ENCODE peak calls at places on chromosome 12, in seven cellular contexts. One of them, this sample, is unnamed.

GRCh38 chr12:101027200-101027599 is 182.8 kb downstream of the SLC5A8 start:
- DNase-seq in fibroblast of lung: no peak
- DNase-seq in AG09309: no peak
- DNase-seq in MM.1S: no peak
- DNase-seq in A549: no peak
- DNase-seq in OCI-LY7: no peak
- DNase-seq in GM23248: no peak
- DNase-seq in this sample: no peak

GRCh38 chr12:6866163-6866919 is 990 bp upstream of the TPI1 start:
- DNase-seq in A549: no peak
- DNase-seq in MM.1S: no peak
- DNase-seq in AG09309: no peak
- DNase-seq in GM23248: no peak
- DNase-seq in OCI-LY7: no peak
- DNase-seq in fibroblast of lung: no peak
- DNase-seq in this sample: no peak

GRCh38 chr12:109053382-109054123 is 1.2 kb downstream of the USP30 start:
- DNase-seq in fibroblast of lung: no peak
- DNase-seq in A549: no peak
- DNase-seq in MM.1S: peak
- DNase-seq in OCI-LY7: peak
- DNase-seq in GM23248: peak
- DNase-seq in AG09309: no peak
- DNase-seq in this sample: no peak

GRCh38 chr12:50520808-50521207 is 16.0 kb downstream of the DIP2B start:
- DNase-seq in A549: no peak
- DNase-seq in MM.1S: no peak
- DNase-seq in fibroblast of lung: no peak
- DNase-seq in GM23248: no peak
- DNase-seq in AG09309: no peak
- DNase-seq in OCI-LY7: no peak
- DNase-seq in this sample: no peak

GRCh38 chr12:108792361-108793292 is 61.3 kb upstream of the CORO1C start:
- DNase-seq in GM23248: peak
- DNase-seq in OCI-LY7: no peak
- DNase-seq in AG09309: no peak
- DNase-seq in A549: no peak
- DNase-seq in fibroblast of lung: no peak
- DNase-seq in MM.1S: no peak
- DNase-seq in this sample: no peak

GRCh38 chr12:93002278-93003054 is 73.4 kb upstream of the EEA1 start:
- DNase-seq in MM.1S: no peak
- DNase-seq in fibroblast of lung: peak
- DNase-seq in AG09309: peak
- DNase-seq in OCI-LY7: no peak
- DNase-seq in A549: no peak
- DNase-seq in GM23248: peak
- DNase-seq in this sample: peak

GRCh38 chr12:49881400-49882247 is 22.1 kb downstream of the FAIM2 start:
- DNase-seq in MM.1S: no peak
- DNase-seq in OCI-LY7: no peak
- DNase-seq in GM23248: no peak
- DNase-seq in AG09309: no peak
- DNase-seq in fibroblast of lung: no peak
- DNase-seq in A549: no peak
- DNase-seq in this sample: no peak

GRCh38 chr12:46944771-46945170 is 119.0 kb upstream of the SLC38A4 start:
- DNase-seq in AG09309: no peak
- DNase-seq in OCI-LY7: no peak
- DNase-seq in fibroblast of lung: no peak
- DNase-seq in GM23248: peak
- DNase-seq in A549: no peak
- DNase-seq in MM.1S: no peak
- DNase-seq in this sample: no peak

GRCh38 chr12:106127289-106128126 is 11.2 kb downstream of the NUAK1 start:
- DNase-seq in MM.1S: no peak
- DNase-seq in A549: peak
- DNase-seq in fibroblast of lung: no peak
- DNase-seq in OCI-LY7: no peak
- DNase-seq in GM23248: peak
- DNase-seq in AG09309: no peak
- DNase-seq in this sample: no peak

GRCh38 chr12:109727039-109727723 is 13.6 kb downstream of the FAM222A start:
- DNase-seq in GM23248: no peak
- DNase-seq in OCI-LY7: no peak
- DNase-seq in AG09309: no peak
- DNase-seq in A549: no peak
- DNase-seq in fibroblast of lung: no peak
- DNase-seq in MM.1S: no peak
- DNase-seq in this sample: no peak

GRCh38 chr12:52879394-52880351 is 25.2 kb downstream of the KRT8 start:
- DNase-seq in OCI-LY7: peak
- DNase-seq in AG09309: peak
- DNase-seq in fibroblast of lung: peak
- DNase-seq in A549: peak
- DNase-seq in GM23248: peak
- DNase-seq in MM.1S: peak
- DNase-seq in this sample: peak
- H3K4me3 ChIP-seq in OCI-LY7: no peak
- H3K4me3 ChIP-seq in AG09309: peak
- H3K4me3 ChIP-seq in fibroblast of lung: no peak
- H3K4me3 ChIP-seq in A549: peak
- H3K4me3 ChIP-seq in GM23248: peak
- H3K4me3 ChIP-seq in MM.1S: peak
- H3K4me3 ChIP-seq in this sample: no peak

GRCh38 chr12:29033519-29033918 is 115.6 kb upstream of the FAR2 start:
- DNase-seq in A549: no peak
- DNase-seq in fibroblast of lung: no peak
- DNase-seq in AG09309: no peak
- DNase-seq in MM.1S: no peak
- DNase-seq in GM23248: no peak
- DNase-seq in OCI-LY7: no peak
- DNase-seq in this sample: no peak
- H3K4me3 ChIP-seq in A549: no peak
- H3K4me3 ChIP-seq in fibroblast of lung: no peak
- H3K4me3 ChIP-seq in AG09309: no peak
- H3K4me3 ChIP-seq in MM.1S: no peak
- H3K4me3 ChIP-seq in GM23248: no peak
- H3K4me3 ChIP-seq in OCI-LY7: no peak
- H3K4me3 ChIP-seq in this sample: no peak

GRCh38 chr12:13197526-13198141 is 1.1 kb downstream of the EMP1 start:
- DNase-seq in AG09309: no peak
- DNase-seq in fibroblast of lung: no peak
- DNase-seq in MM.1S: no peak
- DNase-seq in GM23248: peak
- DNase-seq in A549: no peak
- DNase-seq in OCI-LY7: no peak
- DNase-seq in this sample: no peak
- H3K4me3 ChIP-seq in AG09309: peak
- H3K4me3 ChIP-seq in fibroblast of lung: peak
- H3K4me3 ChIP-seq in MM.1S: no peak
- H3K4me3 ChIP-seq in GM23248: peak
- H3K4me3 ChIP-seq in A549: peak
- H3K4me3 ChIP-seq in OCI-LY7: no peak
- H3K4me3 ChIP-seq in this sample: peak

GRCh38 chr12:98893126-98893525 is 248.0 kb downstream of the APAF1 start:
- DNase-seq in A549: no peak
- DNase-seq in OCI-LY7: no peak
- DNase-seq in AG09309: no peak
- DNase-seq in MM.1S: no peak
- DNase-seq in GM23248: no peak
- DNase-seq in fibroblast of lung: no peak
- DNase-seq in this sample: no peak

GRCh38 chr12:98896938-98897337 is 251.8 kb downstream of the APAF1 start:
- DNase-seq in OCI-LY7: no peak
- DNase-seq in GM23248: peak
- DNase-seq in AG09309: no peak
- DNase-seq in A549: no peak
- DNase-seq in fibroblast of lung: peak
- DNase-seq in MM.1S: no peak
- DNase-seq in this sample: peak

GRCh38 chr12:98894412-98895085 is 249.5 kb downstream of the APAF1 start:
- DNase-seq in AG09309: no peak
- DNase-seq in fibroblast of lung: no peak
- DNase-seq in OCI-LY7: no peak
- DNase-seq in GM23248: peak
- DNase-seq in A549: no peak
- DNase-seq in MM.1S: no peak
- DNase-seq in this sample: no peak

GRCh38 chr12:98895086-98895651 is 250.1 kb downstream of the APAF1 start:
- DNase-seq in AG09309: no peak
- DNase-seq in A549: no peak
- DNase-seq in MM.1S: no peak
- DNase-seq in OCI-LY7: no peak
- DNase-seq in GM23248: no peak
- DNase-seq in fibroblast of lung: no peak
- DNase-seq in this sample: no peak

DNA sequence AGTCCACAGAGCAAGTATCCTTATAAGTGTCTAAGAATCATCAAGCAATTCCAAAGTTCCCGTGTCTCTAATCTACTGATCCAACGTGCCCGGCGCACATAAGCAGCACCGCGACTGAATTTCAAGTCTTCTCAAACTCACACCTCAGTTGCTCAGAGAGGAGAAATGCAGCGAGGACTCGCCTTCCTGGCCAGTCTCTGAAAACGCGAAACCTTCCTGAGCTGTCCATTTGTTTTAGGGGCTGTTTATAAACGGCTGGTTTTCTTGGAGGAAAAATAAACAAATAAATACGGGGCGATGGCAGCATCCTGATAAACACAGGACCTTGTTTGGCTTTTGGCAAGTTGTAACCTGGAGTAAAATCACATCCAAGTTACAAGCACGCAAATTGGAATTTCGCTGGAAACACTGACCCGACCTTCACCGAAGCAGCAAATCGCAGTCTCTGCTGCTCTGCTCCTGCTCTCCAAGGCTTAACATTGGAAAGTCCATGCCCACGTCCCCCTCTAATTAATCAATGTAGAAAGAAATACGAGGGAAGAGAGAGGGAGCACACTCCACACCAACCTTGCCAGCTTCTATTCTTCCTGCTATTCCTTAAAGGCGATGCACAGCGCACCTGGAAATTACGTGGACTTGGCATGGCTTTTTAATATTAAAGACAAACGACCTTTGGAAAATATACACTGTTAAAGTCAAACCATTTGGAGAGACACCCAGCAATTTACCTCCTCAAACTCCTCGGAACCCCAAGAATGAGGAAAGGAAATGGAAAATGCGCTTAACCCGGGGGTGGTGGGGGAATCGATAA is 248.7 kb downstream of the APAF1 start:
- DNase-seq in GM23248: no peak
- DNase-seq in OCI-LY7: no peak
- DNase-seq in AG09309: no peak
- DNase-seq in fibroblast of lung: no peak
- DNase-seq in A549: no peak
- DNase-seq in MM.1S: no peak
- DNase-seq in this sample: no peak
- H3K4me3 ChIP-seq in GM23248: no peak
- H3K4me3 ChIP-seq in OCI-LY7: no peak
- H3K4me3 ChIP-seq in AG09309: no peak
- H3K4me3 ChIP-seq in fibroblast of lung: no peak
- H3K4me3 ChIP-seq in A549: no peak
- H3K4me3 ChIP-seq in MM.1S: no peak
- H3K4me3 ChIP-seq in this sample: peak

GRCh38 chr12:68611094-68611818 is 557 bp downstream of the RAP1B start:
- DNase-seq in MM.1S: peak
- DNase-seq in fibroblast of lung: peak
- DNase-seq in A549: peak
- DNase-seq in AG09309: no peak
- DNase-seq in OCI-LY7: peak
- DNase-seq in GM23248: peak
- DNase-seq in this sample: peak

GRCh38 chr12:68612675-68613074 is 2.0 kb downstream of the RAP1B start:
- DNase-seq in MM.1S: peak
- DNase-seq in OCI-LY7: no peak
- DNase-seq in AG09309: no peak
- DNase-seq in fibroblast of lung: no peak
- DNase-seq in A549: no peak
- DNase-seq in GM23248: no peak
- DNase-seq in this sample: no peak

GRCh38 chr12:68610435-68611093 is at the start of gene RAP1B:
- DNase-seq in fibroblast of lung: peak
- DNase-seq in OCI-LY7: peak
- DNase-seq in A549: peak
- DNase-seq in GM23248: peak
- DNase-seq in MM.1S: peak
- DNase-seq in AG09309: peak
- DNase-seq in this sample: peak

GRCh38 chr12:68613209-68613904 is 2.7 kb downstream of the RAP1B start:
- DNase-seq in MM.1S: no peak
- DNase-seq in A549: no peak
- DNase-seq in AG09309: no peak
- DNase-seq in GM23248: no peak
- DNase-seq in fibroblast of lung: no peak
- DNase-seq in OCI-LY7: no peak
- DNase-seq in this sample: no peak

GRCh38 chr12:68612245-68612644 is 1.5 kb downstream of the RAP1B start:
- DNase-seq in OCI-LY7: no peak
- DNase-seq in GM23248: peak
- DNase-seq in MM.1S: no peak
- DNase-seq in AG09309: no peak
- DNase-seq in fibroblast of lung: peak
- DNase-seq in A549: no peak
- DNase-seq in this sample: no peak
- H3K4me3 ChIP-seq in OCI-LY7: peak
- H3K4me3 ChIP-seq in GM23248: peak
- H3K4me3 ChIP-seq in MM.1S: peak
- H3K4me3 ChIP-seq in AG09309: peak
- H3K4me3 ChIP-seq in fibroblast of lung: peak
- H3K4me3 ChIP-seq in A549: peak
- H3K4me3 ChIP-seq in this sample: peak

This sample was measured in astrocyte of the cerebellum.